ENCODE peak calls at places on chromosomes 3 and 15, in six cellular contexts. G is thoracic aorta, M is foreskin keratinocyte, N is neural progenitor cell, Y is body of pancreas, Q is prostate gland. S is an unnamed sample.

GRCh38 chr15:35374661-35375060 is 171.3 kb downstream of the DPH6 start:
- DNase-seq in Y (no peak), M (no peak), Q (no peak), G (no peak), N (no peak), S (no peak)

GRCh38 chr15:99961011-99961441 is 227.8 kb upstream of the LYSMD4 start:
- DNase-seq in Q (no peak), N (peak), Y (peak), M (no peak), G (no peak), S (no peak)

GRCh38 chr3:55202320-55202719 is 274.5 kb upstream of the LRTM1 start:
- DNase-seq in G (no peak), Q (no peak), N (no peak), Y (no peak), M (no peak), S (no peak)

GRCh38 chr15:78418239-78418638 is 19.8 kb upstream of the IREB2 start:
- DNase-seq in G (no peak), N (no peak), Y (no peak), M (no peak), Q (no peak), S (no peak)

GRCh38 chr3:59979542-59979941 is 929.7 kb upstream of the CFAP20DC start:
- DNase-seq in Q (no peak), M (no peak), Y (no peak), G (no peak), N (no peak), S (no peak)

GRCh38 chr3:115436767-115437301 is 186.5 kb upstream of the GAP43 start:
- DNase-seq in Q (no peak), M (peak), G (peak), Y (no peak), N (peak), S (peak)

GRCh38 chr15:45674646-45675045 is 39.8 kb downstream of the SQOR start:
- DNase-seq in G (no peak), N (no peak), Q (no peak), M (no peak), Y (no peak), S (no peak)

GRCh38 chr15:41466711-41467110 is 27.0 kb upstream of the ITPKA start:
- DNase-seq in Q (no peak), N (no peak), M (no peak), G (no peak), Y (no peak), S (no peak)

GRCh38 chr3:150141790-150142189 is 171.1 kb upstream of the PFN2 start:
- DNase-seq in G (no peak), N (no peak), M (no peak), Y (no peak), Q (no peak), S (no peak)

GRCh38 chr3:124032351-124032880 is 40.5 kb upstream of the ROPN1 start:
- DNase-seq in G (no peak), M (no peak), N (peak), Q (no peak), Y (peak), S (no peak)

GRCh38 chr15:94324117-94324826 is 92.9 kb downstream of the MCTP2 start:
- DNase-seq in Y (peak), N (peak), M (no peak), Q (peak), G (no peak), S (no peak)

GRCh38 chr3:116148881-116149530 is 296.3 kb downstream of the LSAMP start:
- DNase-seq in M (no peak), N (peak), Y (no peak), G (no peak), Q (no peak), S (no peak)

GRCh38 chr15:92801412-92801773 is 98.7 kb upstream of the CHD2 start:
- DNase-seq in Q (no peak), N (no peak), M (peak), Y (peak), G (no peak), S (no peak)

GRCh38 chr3:128297401-128298138 is 144.3 kb downstream of the EEFSEC start:
- DNase-seq in Y (peak), M (peak), G (no peak), Q (no peak), N (no peak), S (peak)

GRCh38 chr3:36786921-36787890 is 22.9 kb upstream of the DCLK3 start:
- DNase-seq in Y (peak), M (no peak), G (no peak), Q (no peak), N (no peak), S (no peak)

GRCh38 chr3:14338898-14339458 is 63.4 kb upstream of the SLC6A6 start:
- DNase-seq in M (no peak), G (no peak), N (no peak), Y (no peak), Q (no peak), S (no peak)

GRCh38 chr15:25730918-25731317 is 132.2 kb downstream of the ATP10A start:
- DNase-seq in G (no peak), N (no peak), M (no peak), Q (no peak), Y (no peak), S (no peak)

GRCh38 chr3:26193558-26193957 is 403.7 kb downstream of the OXSM start:
- DNase-seq in Y (no peak), Q (no peak), N (no peak), M (no peak), G (no peak), S (no peak)

GRCh38 chr3:196159952-196160804 is 51.0 kb downstream of the ZDHHC19 start:
- DNase-seq in G (no peak), Y (peak), M (peak), Q (no peak), N (no peak), S (peak)

GRCh38 chr15:62392411-62392810 is 227.3 kb upstream of the C2CD4B start:
- DNase-seq in N (peak), M (no peak), Y (peak), G (no peak), Q (no peak), S (no peak)

GRCh38 chr3:44237665-44238064 is 4.0 kb upstream of the TOPAZ1 start:
- DNase-seq in Q (no peak), M (no peak), G (no peak), Y (no peak), N (no peak), S (no peak)

GRCh38 chr3:44323341-44323955 is 15.1 kb upstream of the TCAIM start:
- DNase-seq in M (no peak), Q (peak), N (peak), G (peak), Y (peak), S (peak)

GRCh38 chr3:114893361-114893760 is 253.7 kb downstream of the ZBTB20 start:
- DNase-seq in N (no peak), G (no peak), Q (no peak), Y (no peak), M (no peak), S (no peak)

GRCh38 chr15:101307897-101308603 is 13.0 kb upstream of the SNRPA1 start:
- DNase-seq in N (no peak), M (no peak), Q (no peak), G (no peak), Y (no peak), S (no peak)

GRCh38 chr3:184368116-184368803 is 6.8 kb downstream of the POLR2H start:
- DNase-seq in N (no peak), M (no peak), Q (no peak), Y (no peak), G (no peak), S (no peak)

GRCh38 chr3:64340636-64341240 is 115.5 kb upstream of the PRICKLE2 start:
- DNase-seq in M (no peak), N (no peak), Y (no peak), Q (no peak), G (no peak), S (no peak)
- H3K27ac ChIP-seq in M (no peak), N (no peak), Y (no peak), Q (peak), G (no peak), S (no peak)

DNA sequence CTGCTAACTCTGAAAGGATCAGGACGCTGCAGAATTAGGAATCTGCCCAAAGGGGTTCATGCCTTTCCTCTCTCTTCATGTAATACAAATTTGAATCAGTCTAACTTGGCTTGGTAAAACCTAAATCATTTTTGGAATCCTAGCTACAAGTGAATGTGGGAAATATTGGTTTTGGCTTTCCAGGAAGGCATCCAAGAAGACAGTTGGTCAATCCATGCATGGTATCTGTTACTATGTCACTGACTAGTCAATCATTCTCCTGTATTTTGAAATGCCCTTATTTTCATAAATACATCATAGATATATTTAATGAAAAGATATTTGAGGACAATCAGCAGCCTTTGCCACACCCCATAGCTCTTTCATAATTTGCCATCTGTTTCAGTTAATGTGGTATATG is 7.5 kb upstream of the PLS1 start:
- DNase-seq in N (no peak), Q (no peak), Y (no peak), G (no peak), M (no peak), S (no peak)
- H3K27ac ChIP-seq in N (no peak), Q (no peak), Y (no peak), G (no peak), M (no peak), S (no peak)

GRCh38 chr3:71211083-71211482 is 372.4 kb downstream of the FOXP1 start:
- DNase-seq in G (no peak), N (no peak), Q (no peak), M (no peak), Y (no peak), S (no peak)
- H3K27ac ChIP-seq in G (peak), N (no peak), Q (peak), M (no peak), Y (peak), S (no peak)

GRCh38 chr3:1531981-1532380 is 439.2 kb downstream of the CNTN6 start:
- DNase-seq in N (no peak), G (no peak), M (no peak), Q (no peak), Y (no peak), S (no peak)
- H3K27ac ChIP-seq in N (no peak), G (no peak), M (no peak), Q (no peak), Y (no peak), S (no peak)

DNA sequence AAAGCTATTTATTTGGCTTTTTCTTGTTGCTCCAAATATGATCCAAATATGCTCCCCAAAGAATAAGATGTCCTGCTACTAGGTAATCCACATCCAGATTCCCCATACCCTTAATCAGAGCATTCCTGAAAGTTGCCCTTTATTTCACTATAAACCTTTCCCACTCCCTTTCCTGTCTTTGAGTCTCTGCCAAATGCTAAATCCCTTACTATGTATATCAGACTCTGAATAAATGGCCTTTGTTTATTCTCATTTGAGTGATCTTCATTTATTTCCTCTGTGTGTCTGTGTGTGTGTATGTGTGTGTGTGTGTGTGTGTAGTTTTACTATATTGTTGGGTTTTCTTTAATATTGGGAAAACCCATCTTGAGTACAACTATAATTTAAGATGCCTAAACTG is 7.0 kb upstream of the SPICE1 start:
- DNase-seq in N (no peak), Y (no peak), G (no peak), Q (no peak), M (no peak), S (no peak)
- H3K27ac ChIP-seq in N (no peak), Y (no peak), G (no peak), Q (no peak), M (no peak), S (no peak)

GRCh38 chr3:102104093-102104492 is 254.8 kb downstream of the NFKBIZ start:
- DNase-seq in M (no peak), N (no peak), G (no peak), Q (no peak), Y (no peak), S (no peak)
- H3K27ac ChIP-seq in M (no peak), N (no peak), G (no peak), Q (no peak), Y (no peak), S (no peak)